ENCODE peak calls at places on chromosomes 4 and X, in nine cellular contexts. J is kidney, O is astrocyte of the cerebellum, H is GM10248, I is HL-60, P is lower lobe of right lung, K is IMR-90, G is upper lobe of left lung, Y is neural crest cell. L is an unnamed sample.

GRCh38 chr4:40564815-40565505 is 64.7 kb downstream of the RBM47 start:
- DNase-seq in J (no peak), O (no peak), H (no peak), I (no peak), P (no peak), K (no peak), G (no peak), Y (no peak), L (no peak)

GRCh38 chr4:180156684-180157083 is 2086.5 kb upstream of the TENM3 start:
- DNase-seq in J (no peak), O (no peak), H (no peak), I (no peak), P (no peak), K (no peak), G (no peak), Y (no peak), L (no peak)

GRCh38 chr4:3786196-3786869 is 20.1 kb downstream of the ADRA2C start:
- DNase-seq in J (peak), O (no peak), H (no peak), I (no peak), P (no peak), K (no peak), G (peak), Y (no peak), L (no peak)

GRCh38 chr4:102344520-102344954 is 745 bp downstream of the SLC39A8 start:
- DNase-seq in J (peak), O (no peak), H (peak), I (peak), P (peak), K (no peak), G (peak), Y (peak), L (no peak)

GRCh38 chr4:159227984-159228383 is 125.1 kb downstream of the RAPGEF2 start:
- DNase-seq in J (peak), O (peak), H (no peak), I (no peak), P (peak), K (peak), G (no peak), Y (peak), L (peak)

GRCh38 chrX:153029162-153029561 is 27.1 kb upstream of the PNMA3 start:
- DNase-seq in J (no peak), O (no peak), H (no peak), I (no peak), P (no peak), K (no peak), G (no peak), Y (no peak), L (no peak)

GRCh38 chrX:33133320-33133719 is 78.0 kb downstream of the DMD start:
- DNase-seq in J (no peak), O (no peak), H (no peak), I (no peak), P (no peak), K (no peak), G (no peak), Y (no peak), L (no peak)

GRCh38 chr4:83552924-83553323 is 17.0 kb downstream of the GPAT3 start:
- DNase-seq in J (no peak), O (peak), H (no peak), I (no peak), P (no peak), K (peak), G (no peak), Y (no peak), L (peak)

GRCh38 chrX:586351-586750 is 44.2 kb upstream of the SHOX start:
- DNase-seq in J (no peak), O (no peak), H (no peak), I (no peak), P (no peak), K (no peak), G (no peak), Y (no peak), L (no peak)

GRCh38 chr4:105471566-105472176 is 2.2 kb downstream of the PPA2 start:
- DNase-seq in J (no peak), O (peak), H (peak), I (peak), P (no peak), K (peak), G (no peak), Y (peak), L (peak)

GRCh38 chrX:119618439-119618838 is 12.2 kb upstream of the NKRF start:
- DNase-seq in J (no peak), O (no peak), H (no peak), I (no peak), P (peak), K (no peak), G (no peak), Y (no peak), L (no peak)

GRCh38 chr4:128006592-128006991 is 41.4 kb downstream of the ABHD18 start:
- DNase-seq in J (no peak), O (no peak), H (no peak), I (no peak), P (no peak), K (peak), G (no peak), Y (no peak), L (no peak)

GRCh38 chrX:108122748-108123147 is 31.2 kb downstream of the ATG4A start:
- DNase-seq in J (no peak), O (peak), H (no peak), I (no peak), P (no peak), K (peak), G (no peak), Y (no peak), L (peak)

GRCh38 chrX:38192007-38192625 is 28.6 kb downstream of the SRPX start:
- DNase-seq in J (no peak), O (no peak), H (no peak), I (no peak), P (no peak), K (peak), G (no peak), Y (no peak), L (no peak)

GRCh38 chr4:121764702-121765367 is at the start of gene SMIM43:
- DNase-seq in J (peak), O (no peak), H (no peak), I (no peak), P (peak), K (no peak), G (peak), Y (peak), L (no peak)

GRCh38 chr4:86856896-86857295 is 7.7 kb upstream of the SLC10A6 start:
- DNase-seq in J (no peak), O (no peak), H (no peak), I (no peak), P (no peak), K (no peak), G (no peak), Y (no peak), L (no peak)

GRCh38 chr4:125105561-125105960 is 209.2 kb upstream of the FAT4 start:
- DNase-seq in J (no peak), O (no peak), H (no peak), I (no peak), P (no peak), K (peak), G (no peak), Y (no peak), L (no peak)

GRCh38 chr4:3526456-3526855 is 5.8 kb downstream of the LRPAP1 start:
- DNase-seq in J (peak), O (no peak), H (no peak), I (no peak), P (peak), K (no peak), G (peak), Y (no peak), L (no peak)

GRCh38 chrX:47540754-47541538 is 20.1 kb upstream of the ARAF start:
- DNase-seq in J (no peak), O (peak), H (peak), I (no peak), P (peak), K (peak), G (no peak), Y (peak), L (peak)

GRCh38 chrX:43702660-43703059 is 46.6 kb downstream of the MAOA start:
- DNase-seq in J (no peak), O (no peak), H (no peak), I (no peak), P (no peak), K (no peak), G (no peak), Y (no peak), L (no peak)

GRCh38 chr4:73869130-73870055 is at the start of gene CXCL1:
- DNase-seq in J (peak), O (no peak), H (no peak), I (no peak), P (peak), K (no peak), G (peak), Y (peak), L (no peak)

GRCh38 chr4:829291-829690 is 3.4 kb upstream of the CPLX1 start:
- DNase-seq in J (peak), O (no peak), H (no peak), I (no peak), P (peak), K (no peak), G (no peak), Y (no peak), L (no peak)

GRCh38 chr4:75289843-75290616 is 224.2 kb downstream of the RCHY1 start:
- DNase-seq in J (no peak), O (no peak), H (peak), I (no peak), P (no peak), K (no peak), G (no peak), Y (peak), L (no peak)

GRCh38 chrX:14039344-14039743 is 9.7 kb upstream of the GEMIN8 start:
- DNase-seq in J (no peak), O (no peak), H (peak), I (no peak), P (no peak), K (peak), G (no peak), Y (peak), L (no peak)

GRCh38 chr4:119735136-119735770 is 106.6 kb upstream of the PDE5A start:
- DNase-seq in J (no peak), O (peak), H (no peak), I (no peak), P (no peak), K (peak), G (no peak), Y (no peak), L (peak)

GRCh38 chr4:89528525-89529133 is 221.0 kb upstream of the GPRIN3 start:
- DNase-seq in J (no peak), O (no peak), H (no peak), I (no peak), P (no peak), K (no peak), G (no peak), Y (no peak), L (no peak)

GRCh38 chr4:140150636-140150885 is 3.4 kb downstream of the MAML3 start:
- DNase-seq in J (no peak), O (no peak), H (no peak), I (no peak), P (peak), K (no peak), G (no peak), Y (no peak), L (no peak)

GRCh38 chrX:44816369-44816768 is 27.5 kb upstream of the DUSP21 start:
- DNase-seq in J (no peak), O (no peak), H (no peak), I (no peak), P (no peak), K (no peak), G (no peak), Y (no peak), L (no peak)

GRCh38 chrX:53456254-53456653 is 22.1 kb upstream of the HSD17B10 start:
- DNase-seq in J (no peak), O (no peak), H (no peak), I (no peak), P (no peak), K (peak), G (no peak), Y (no peak), L (no peak)

GRCh38 chrX:134727363-134727762 is 69.1 kb upstream of the PLAC1 start:
- DNase-seq in J (no peak), O (no peak), H (no peak), I (no peak), P (no peak), K (no peak), G (no peak), Y (no peak), L (no peak)
- TF ChIP-seq CTCF in J (no peak), O (peak), H (no peak), I (no peak), P (no peak), K (peak), G (no peak), Y (no peak), L (peak)

DNA sequence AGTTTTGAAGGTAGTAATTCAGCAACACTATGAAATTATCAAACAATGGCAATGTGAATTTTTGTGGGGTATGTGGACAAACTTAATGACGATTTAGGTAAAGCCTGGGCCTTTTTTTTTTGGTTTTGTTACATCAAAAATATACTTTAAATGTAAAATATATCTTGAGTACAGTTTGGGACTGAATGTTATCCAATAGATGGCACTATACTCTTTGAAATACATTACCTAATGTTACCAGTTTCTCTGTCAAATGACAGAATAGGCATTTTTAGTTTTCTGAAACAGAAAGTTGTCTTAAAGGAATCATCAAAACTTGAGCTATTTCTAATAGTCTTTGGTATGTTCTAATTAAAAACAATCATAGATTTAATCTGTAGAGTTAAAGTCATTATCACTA is 1651.9 kb downstream of the C4orf33 start:
- DNase-seq in J (no peak), O (peak), H (no peak), I (no peak), P (no peak), K (no peak), G (no peak), Y (no peak), L (no peak)
- TF ChIP-seq CTCF in J (no peak), O (no peak), H (no peak), I (no peak), P (no peak), K (peak), G (no peak), Y (peak), L (no peak)

GRCh38 chr4:113153529-113154101 is 104.2 kb downstream of the ANK2 start:
- DNase-seq in J (no peak), O (no peak), H (no peak), I (no peak), P (no peak), K (no peak), G (no peak), Y (no peak), L (no peak)
- TF ChIP-seq CTCF in J (no peak), O (no peak), H (no peak), I (no peak), P (no peak), K (no peak), G (no peak), Y (no peak), L (no peak)

GRCh38 chrX:70979136-70979762 is 48.4 kb upstream of the SLC7A3 start:
- DNase-seq in J (no peak), O (no peak), H (peak), I (no peak), P (no peak), K (peak), G (no peak), Y (no peak), L (peak)
- TF ChIP-seq CTCF in J (peak), O (peak), H (no peak), I (peak), P (no peak), K (peak), G (no peak), Y (peak), L (peak)

GRCh38 chrX:6095469-6095868 is 133.2 kb downstream of the NLGN4X start:
- DNase-seq in J (no peak), O (no peak), H (no peak), I (no peak), P (no peak), K (no peak), G (no peak), Y (no peak), L (no peak)
- TF ChIP-seq CTCF in J (no peak), O (peak), H (no peak), I (no peak), P (no peak), K (no peak), G (no peak), Y (peak), L (no peak)

DNA sequence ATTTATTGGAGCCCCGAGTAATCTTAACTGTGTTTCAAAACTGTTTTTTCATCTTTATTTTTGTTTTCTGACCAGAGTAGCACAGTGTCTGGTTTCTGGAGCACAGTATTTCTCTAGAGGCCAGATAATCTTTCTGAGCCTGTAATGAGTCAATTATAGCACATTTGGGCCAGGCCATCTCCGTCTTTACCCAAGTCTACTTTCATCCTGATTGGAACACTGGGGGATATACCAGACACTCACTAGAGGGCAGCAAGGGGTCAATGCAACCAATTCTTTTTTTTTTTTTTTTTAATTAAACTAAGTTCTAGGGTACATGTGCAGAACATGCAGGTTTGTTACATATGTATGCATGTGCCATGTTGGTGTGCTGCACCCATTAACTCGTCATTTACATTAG is 282.0 kb downstream of the ARHGAP24 start:
- DNase-seq in J (no peak), O (no peak), H (peak), I (no peak), P (no peak), K (peak), G (no peak), Y (no peak), L (no peak)
- TF ChIP-seq CTCF in J (peak), O (peak), H (peak), I (no peak), P (peak), K (peak), G (peak), Y (peak), L (peak)

DNA sequence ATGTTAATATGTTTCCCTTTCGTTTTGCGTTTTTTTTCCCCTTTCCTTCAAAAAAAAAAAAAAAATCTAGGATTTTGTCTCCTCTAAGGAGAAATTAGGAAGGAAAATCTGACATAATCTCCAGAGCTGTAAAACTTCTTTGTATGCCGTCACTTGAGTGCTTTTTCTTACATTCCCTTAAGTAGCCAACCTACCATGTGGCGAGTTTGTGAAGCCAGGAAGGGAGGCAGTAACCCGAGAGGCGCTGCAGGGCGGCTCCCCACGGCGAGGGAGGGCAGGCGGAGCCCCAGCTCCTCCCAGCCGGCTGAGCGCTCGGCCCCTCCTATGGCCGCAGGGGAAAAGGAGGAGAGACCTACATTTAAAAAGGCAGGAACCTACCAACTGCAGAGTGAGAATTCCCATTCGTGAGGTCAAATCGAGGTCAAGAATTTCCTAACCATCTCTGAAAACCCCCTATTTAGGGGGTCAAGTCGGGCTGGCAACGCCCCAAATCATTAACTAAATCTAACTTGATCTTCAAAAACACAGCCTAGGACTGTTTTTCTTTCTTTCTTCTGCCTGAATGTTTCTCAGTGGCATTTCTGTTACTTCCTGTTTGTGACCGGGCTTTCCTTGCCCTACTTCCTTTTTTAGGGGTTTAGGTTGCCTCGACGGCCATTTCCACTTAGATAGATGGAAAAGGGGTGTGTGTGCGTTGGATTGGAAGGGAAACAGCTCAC is 345.1 kb upstream of the KLF3 start:
- DNase-seq in J (peak), O (peak), H (peak), I (peak), P (peak), K (peak), G (peak), Y (peak), L (peak)
- TF ChIP-seq CTCF in J (no peak), O (no peak), H (no peak), I (no peak), P (no peak), K (peak), G (peak), Y (peak), L (no peak)

GRCh38 chr4:7118013-7118832 is 50.4 kb upstream of the GRPEL1 start:
- DNase-seq in J (no peak), O (no peak), H (no peak), I (no peak), P (no peak), K (no peak), G (no peak), Y (no peak), L (no peak)
- TF ChIP-seq CTCF in J (no peak), O (no peak), H (no peak), I (no peak), P (no peak), K (no peak), G (no peak), Y (no peak), L (no peak)

DNA sequence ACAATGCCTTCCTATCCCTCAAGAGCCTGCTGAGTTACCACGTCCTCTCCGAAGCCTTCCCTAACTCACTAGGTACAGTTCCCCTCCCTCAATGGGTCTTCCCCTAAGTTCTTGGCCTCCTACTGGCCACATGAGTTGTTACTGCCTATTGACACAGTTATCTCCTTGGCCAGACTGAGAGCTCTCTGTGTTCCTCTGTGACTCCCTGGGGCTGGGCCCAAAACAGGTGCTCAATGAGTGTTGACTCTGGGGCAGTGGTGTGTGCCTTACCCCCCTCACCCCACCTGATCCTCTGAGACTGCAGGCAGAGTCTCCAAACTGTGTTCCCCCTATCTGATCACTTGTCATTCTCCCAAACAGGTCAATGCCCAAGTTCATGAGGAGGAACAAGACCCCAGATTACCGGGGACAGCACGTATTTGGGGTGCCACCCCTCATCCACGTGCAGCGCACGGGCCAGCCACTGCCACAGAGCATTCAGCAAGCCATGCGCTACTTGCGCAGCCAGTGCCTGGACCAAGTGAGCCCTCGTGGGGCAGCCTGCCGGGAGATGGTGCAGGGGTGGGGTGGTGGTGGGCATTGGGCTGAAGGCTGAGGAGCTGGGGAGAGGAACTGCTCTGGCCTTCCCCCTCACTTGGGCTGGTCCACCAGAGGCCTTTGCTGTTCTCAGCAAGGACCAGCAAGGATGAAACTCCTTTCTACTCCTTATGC is 72.6 kb downstream of the STARD8 start:
- DNase-seq in J (no peak), O (no peak), H (no peak), I (no peak), P (no peak), K (no peak), G (peak), Y (no peak), L (no peak)
- TF ChIP-seq CTCF in J (no peak), O (peak), H (no peak), I (no peak), P (peak), K (peak), G (no peak), Y (peak), L (peak)

DNA sequence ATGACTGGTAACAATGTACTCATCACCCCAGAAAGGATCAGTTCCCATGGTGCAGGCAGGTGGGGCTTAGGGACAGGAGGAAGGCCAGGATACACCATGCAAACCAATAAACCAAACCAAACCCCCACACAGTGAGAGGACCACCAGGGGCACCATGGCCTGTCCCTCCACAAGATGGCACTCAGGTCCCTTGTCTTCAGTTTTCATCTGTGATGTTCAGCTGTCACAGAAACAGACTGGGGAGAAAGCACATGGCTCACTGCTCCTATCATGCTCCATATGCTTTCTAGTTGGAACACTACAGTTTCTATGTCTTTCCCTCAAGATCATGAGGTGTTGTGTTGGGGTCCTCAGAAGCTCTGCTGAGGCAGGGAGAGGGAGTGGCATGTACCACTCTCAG is 10.1 kb downstream of the HS3ST1 start:
- DNase-seq in J (no peak), O (no peak), H (no peak), I (no peak), P (no peak), K (peak), G (no peak), Y (no peak), L (no peak)
- TF ChIP-seq CTCF in J (no peak), O (no peak), H (no peak), I (no peak), P (peak), K (no peak), G (no peak), Y (no peak), L (no peak)

L was measured in HFF-Myc.